ENCODE peak calls at places on chromosome 2, in six cellular contexts. B, J, O, I, Z and T are unnamed samples.

GRCh38 chr2:152304845-152305244 is 30.1 kb upstream of the FMNL2 start:
- DNase-seq in J (peak), I (no peak), B (no peak), O (no peak), Z (peak), T (no peak)

GRCh38 chr2:66693007-66693965 is 258.4 kb downstream of the MEIS1 start:
- DNase-seq in J (no peak), I (no peak), B (no peak), O (no peak), Z (no peak), T (no peak)

GRCh38 chr2:120419073-120419472 is 73.1 kb downstream of the INHBB start:
- DNase-seq in I (no peak), O (no peak), J (no peak), Z (no peak), B (peak), T (no peak)

GRCh38 chr2:151302879-151303278 is 13.4 kb upstream of the NMI start:
- DNase-seq in O (no peak), B (no peak), I (no peak), J (peak), Z (peak), T (peak)

GRCh38 chr2:109193807-109194702 is 65.0 kb downstream of the SH3RF3 start:
- DNase-seq in I (no peak), O (no peak), J (no peak), B (no peak), Z (no peak), T (no peak)

GRCh38 chr2:148907085-148907785 is 32.2 kb downstream of the KIF5C start:
- DNase-seq in O (no peak), I (no peak), Z (no peak), B (no peak), J (no peak), T (no peak)

GRCh38 chr2:129299338-129299737 is 680.1 kb upstream of the RAB6C start:
- DNase-seq in J (no peak), B (no peak), Z (no peak), I (no peak), O (no peak), T (no peak)

GRCh38 chr2:177728920-177729319 is 336.3 kb downstream of the AGPS start:
- DNase-seq in I (no peak), B (no peak), Z (no peak), O (no peak), J (peak), T (no peak)

GRCh38 chr2:168712053-168712452 is 90.4 kb upstream of the NOSTRIN start:
- DNase-seq in O (peak), J (no peak), B (no peak), I (no peak), Z (no peak), T (no peak)

GRCh38 chr2:227871375-227871788 is at the start of gene DAW1:
- DNase-seq in Z (peak), I (peak), J (peak), B (peak), O (peak), T (peak)

GRCh38 chr2:65640793-65641103 is 208.3 kb upstream of the SPRED2 start:
- DNase-seq in I (no peak), B (no peak), Z (no peak), O (no peak), J (no peak), T (no peak)

GRCh38 chr2:168015274-168015953 is 232.0 kb downstream of the STK39 start:
- DNase-seq in Z (no peak), J (no peak), B (no peak), I (no peak), O (no peak), T (no peak)

GRCh38 chr2:38709515-38710194 is 41.5 kb downstream of the SRSF7 start:
- DNase-seq in I (no peak), B (no peak), O (no peak), Z (no peak), J (no peak), T (no peak)

GRCh38 chr2:11071207-11071606 is 84.1 kb upstream of the SLC66A3 start:
- DNase-seq in Z (no peak), B (no peak), I (peak), O (no peak), J (no peak), T (no peak)

GRCh38 chr2:27442282-27442980 is at the start of gene KRTCAP3:
- DNase-seq in O (peak), Z (no peak), B (no peak), I (peak), J (no peak), T (no peak)

GRCh38 chr2:164458801-164459200 is 162.5 kb downstream of the GRB14 start:
- DNase-seq in Z (no peak), I (no peak), J (no peak), B (no peak), O (peak), T (no peak)

GRCh38 chr2:104658840-104659591 is 194.9 kb upstream of the POU3F3 start:
- DNase-seq in J (no peak), I (no peak), Z (no peak), B (peak), O (peak), T (no peak)

GRCh38 chr2:113085542-113085941 is 17.8 kb downstream of the IL1F10 start:
- DNase-seq in Z (no peak), I (no peak), O (no peak), B (no peak), J (no peak), T (no peak)

GRCh38 chr2:158097481-158097880 is 4.2 kb upstream of the UPP2 start:
- DNase-seq in I (no peak), Z (no peak), J (no peak), B (no peak), O (no peak), T (no peak)

GRCh38 chr2:143730155-143730949 is 601.1 kb downstream of the ARHGAP15 start:
- DNase-seq in O (no peak), B (no peak), I (no peak), Z (no peak), J (peak), T (no peak)